ENCODE peak calls at places on chromosome 13, in six cellular contexts. L, F, B, W, T and I are unnamed samples.

GRCh38 chr13:33799950-33800592 is 17.9 kb upstream of the RFC3 start:
- DNase-seq in L (peak), F (no peak), B (no peak), W (no peak), T (no peak), I (no peak)

GRCh38 chr13:110338441-110339101 is 31.5 kb downstream of the COL4A2 start:
- DNase-seq in L (no peak), F (no peak), B (peak), W (no peak), T (no peak), I (no peak)

GRCh38 chr13:50685491-50685890 is 158.0 kb downstream of the DLEU7 start:
- DNase-seq in L (no peak), F (no peak), B (peak), W (no peak), T (peak), I (peak)

GRCh38 chr13:71722206-71722605 is 144.8 kb downstream of the DACH1 start:
- DNase-seq in L (no peak), F (no peak), B (no peak), W (no peak), T (no peak), I (no peak)

GRCh38 chr13:106133025-106133424 is 402.4 kb downstream of the EFNB2 start:
- DNase-seq in L (no peak), F (no peak), B (no peak), W (no peak), T (no peak), I (no peak)

GRCh38 chr13:49457221-49457620 is 13.1 kb downstream of the SETDB2 start:
- DNase-seq in L (no peak), F (no peak), B (no peak), W (no peak), T (no peak), I (no peak)

GRCh38 chr13:29511980-29512379 is 83.5 kb downstream of the SLC7A1 start:
- DNase-seq in L (no peak), F (no peak), B (no peak), W (no peak), T (no peak), I (no peak)

GRCh38 chr13:30039506-30039905 is 189.1 kb upstream of the UBL3 start:
- DNase-seq in L (no peak), F (no peak), B (no peak), W (no peak), T (no peak), I (no peak)

GRCh38 chr13:84470528-84470927 is 588.3 kb upstream of the SLITRK1 start:
- DNase-seq in L (no peak), F (no peak), B (no peak), W (no peak), T (no peak), I (no peak)

GRCh38 chr13:36783883-36784282 is 35.1 kb upstream of the RFXAP start:
- DNase-seq in L (no peak), F (no peak), B (no peak), W (no peak), T (no peak), I (no peak)

GRCh38 chr13:110714798-110715394 is 1.4 kb downstream of the ING1 start:
- DNase-seq in L (no peak), F (peak), B (peak), W (peak), T (no peak), I (peak)

GRCh38 chr13:37443538-37443937 is 155.0 kb downstream of the POSTN start:
- DNase-seq in L (no peak), F (no peak), B (no peak), W (no peak), T (no peak), I (no peak)

GRCh38 chr13:44211753-44212152 is 161.9 kb upstream of the SERP2 start:
- DNase-seq in L (no peak), F (no peak), B (no peak), W (no peak), T (no peak), I (peak)

GRCh38 chr13:77053192-77053591 is 26.2 kb upstream of the FBXL3 start:
- DNase-seq in L (no peak), F (no peak), B (no peak), W (no peak), T (no peak), I (no peak)

GRCh38 chr13:109336730-109337129 is 449.7 kb downstream of the IRS2 start:
- DNase-seq in L (no peak), F (no peak), B (no peak), W (no peak), T (no peak), I (no peak)

GRCh38 chr13:113565526-113566226 is 18.9 kb upstream of the TFDP1 start:
- DNase-seq in L (no peak), F (no peak), B (no peak), W (no peak), T (no peak), I (no peak)

GRCh38 chr13:62360609-62361008 is 945.0 kb upstream of the PCDH20 start:
- DNase-seq in L (peak), F (no peak), B (no peak), W (no peak), T (no peak), I (no peak)

GRCh38 chr13:29802621-29803020 is 47.8 kb downstream of the UBL3 start:
- DNase-seq in L (no peak), F (no peak), B (no peak), W (no peak), T (no peak), I (no peak)

GRCh38 chr13:78121459-78122348 is 203.1 kb upstream of the EDNRB start:
- DNase-seq in L (peak), F (no peak), B (peak), W (no peak), T (peak), I (no peak)

GRCh38 chr13:95154441-95154886 is 146.8 kb downstream of the ABCC4 start:
- DNase-seq in L (no peak), F (no peak), B (no peak), W (no peak), T (no peak), I (no peak)

GRCh38 chr13:45472171-45472705 is 7.5 kb downstream of the COG3 start:
- DNase-seq in L (no peak), F (no peak), B (no peak), W (no peak), T (no peak), I (no peak)

GRCh38 chr13:84946144-84946543 is 853.1 kb downstream of the SLITRK6 start:
- DNase-seq in L (no peak), F (no peak), B (no peak), W (no peak), T (no peak), I (no peak)

GRCh38 chr13:73532582-73532981 is 473.8 kb downstream of the KLF5 start:
- DNase-seq in L (no peak), F (no peak), B (no peak), W (no peak), T (no peak), I (no peak)

GRCh38 chr13:45289936-45290563 is 50.9 kb downstream of the TPT1 start:
- DNase-seq in L (no peak), F (no peak), B (no peak), W (no peak), T (no peak), I (no peak)